ENCODE peak calls at places on chromosomes 5 and 9, in six cellular contexts. One of them, this sample, is unnamed. For H3K4me1, the result is how much of the 10 kb centered on the place peaks cover.

GRCh38 chr5:61734966-61735365 is 402.9 kb downstream of the ZSWIM6 start:
- DNase-seq in DND-41: no peak
- DNase-seq in fibroblast of lung: peak
- DNase-seq in HCT116: no peak
- DNase-seq in endodermal cell: no peak
- DNase-seq in adipocyte: peak
- DNase-seq in this sample: no peak

GRCh38 chr5:9207820-9208418 is 338.0 kb downstream of the SEMA5A start:
- DNase-seq in DND-41: no peak
- DNase-seq in fibroblast of lung: peak
- DNase-seq in HCT116: peak
- DNase-seq in endodermal cell: no peak
- DNase-seq in adipocyte: peak
- DNase-seq in this sample: peak

GRCh38 chr5:150413176-150413901 is 629 bp upstream of the CD74 start:
- DNase-seq in DND-41: no peak
- DNase-seq in fibroblast of lung: no peak
- DNase-seq in HCT116: no peak
- DNase-seq in endodermal cell: peak
- DNase-seq in adipocyte: no peak
- DNase-seq in this sample: no peak

GRCh38 chr5:102701748-102702147 is 53.4 kb upstream of the PAM start:
- DNase-seq in DND-41: no peak
- DNase-seq in fibroblast of lung: no peak
- DNase-seq in HCT116: no peak
- DNase-seq in endodermal cell: no peak
- DNase-seq in adipocyte: no peak
- DNase-seq in this sample: no peak

GRCh38 chr5:93307557-93307956 is 273.5 kb downstream of the NR2F1-AS1 start:
- DNase-seq in DND-41: no peak
- DNase-seq in fibroblast of lung: peak
- DNase-seq in HCT116: no peak
- DNase-seq in endodermal cell: no peak
- DNase-seq in adipocyte: peak
- DNase-seq in this sample: no peak

GRCh38 chr5:37739817-37740261 is 100.0 kb downstream of the GDNF start:
- DNase-seq in DND-41: no peak
- DNase-seq in fibroblast of lung: peak
- DNase-seq in HCT116: no peak
- DNase-seq in endodermal cell: no peak
- DNase-seq in adipocyte: peak
- DNase-seq in this sample: no peak

GRCh38 chr9:76876098-76876497 is 29.8 kb downstream of the PRUNE2 start:
- DNase-seq in DND-41: no peak
- DNase-seq in fibroblast of lung: peak
- DNase-seq in HCT116: no peak
- DNase-seq in endodermal cell: no peak
- DNase-seq in adipocyte: peak
- DNase-seq in this sample: no peak

GRCh38 chr5:139014726-139015125 is 139.6 kb upstream of the LRRTM2 start:
- DNase-seq in DND-41: no peak
- DNase-seq in fibroblast of lung: peak
- DNase-seq in HCT116: no peak
- DNase-seq in endodermal cell: no peak
- DNase-seq in adipocyte: no peak
- DNase-seq in this sample: no peak

GRCh38 chr9:130180516-130180915 is 8.3 kb downstream of the NCS1 start:
- DNase-seq in DND-41: no peak
- DNase-seq in fibroblast of lung: no peak
- DNase-seq in HCT116: no peak
- DNase-seq in endodermal cell: no peak
- DNase-seq in adipocyte: no peak
- DNase-seq in this sample: no peak

GRCh38 chr9:135513351-135513846 is 7.8 kb upstream of the LCN1 start:
- DNase-seq in DND-41: no peak
- DNase-seq in fibroblast of lung: no peak
- DNase-seq in HCT116: no peak
- DNase-seq in endodermal cell: peak
- DNase-seq in adipocyte: no peak
- DNase-seq in this sample: no peak

GRCh38 chr5:43555895-43556606 is 826 bp downstream of the PAIP1 start:
- DNase-seq in DND-41: peak
- DNase-seq in fibroblast of lung: peak
- DNase-seq in HCT116: peak
- DNase-seq in endodermal cell: peak
- DNase-seq in adipocyte: peak
- DNase-seq in this sample: peak

GRCh38 chr5:34012791-34013190 is 4.9 kb upstream of the AMACR start:
- DNase-seq in DND-41: no peak
- DNase-seq in fibroblast of lung: peak
- DNase-seq in HCT116: no peak
- DNase-seq in endodermal cell: no peak
- DNase-seq in adipocyte: peak
- DNase-seq in this sample: no peak

GRCh38 chr5:56625577-56625976 is 189.8 kb upstream of the MAP3K1 start:
- DNase-seq in DND-41: no peak
- DNase-seq in fibroblast of lung: peak
- DNase-seq in HCT116: no peak
- DNase-seq in endodermal cell: no peak
- DNase-seq in adipocyte: peak
- DNase-seq in this sample: no peak

GRCh38 chr9:93093449-93094293 is 2.3 kb upstream of the CARD19 start:
- DNase-seq in DND-41: no peak
- DNase-seq in fibroblast of lung: no peak
- DNase-seq in HCT116: no peak
- DNase-seq in endodermal cell: peak
- DNase-seq in adipocyte: peak
- DNase-seq in this sample: no peak
- H3K9ac ChIP-seq in DND-41: no peak
- H3K9ac ChIP-seq in fibroblast of lung: no peak
- H3K9ac ChIP-seq in HCT116: no peak
- H3K9ac ChIP-seq in endodermal cell: no peak
- H3K9ac ChIP-seq in adipocyte: no peak
- H3K9ac ChIP-seq in this sample: peak

GRCh38 chr5:135399838-135400542 is 959 bp upstream of the MACROH2A1 start:
- DNase-seq in DND-41: peak
- DNase-seq in fibroblast of lung: no peak
- DNase-seq in HCT116: no peak
- DNase-seq in endodermal cell: peak
- DNase-seq in adipocyte: no peak
- DNase-seq in this sample: no peak
- H3K4me1 ChIP-seq in DND-41: under half
- H3K4me1 ChIP-seq in fibroblast of lung: under half
- H3K4me1 ChIP-seq in HCT116: under half
- H3K4me1 ChIP-seq in endodermal cell: under half
- H3K4me1 ChIP-seq in adipocyte: under half
- H3K4me1 ChIP-seq in this sample: under half

GRCh38 chr5:55575815-55576583 is 41.2 kb upstream of the PLPP1 start:
- DNase-seq in DND-41: no peak
- DNase-seq in fibroblast of lung: peak
- DNase-seq in HCT116: no peak
- DNase-seq in endodermal cell: no peak
- DNase-seq in adipocyte: peak
- DNase-seq in this sample: no peak
- H3K9ac ChIP-seq in DND-41: no peak
- H3K9ac ChIP-seq in fibroblast of lung: no peak
- H3K9ac ChIP-seq in HCT116: no peak
- H3K9ac ChIP-seq in endodermal cell: no peak
- H3K9ac ChIP-seq in adipocyte: peak
- H3K9ac ChIP-seq in this sample: no peak

GRCh38 chr5:142864293-142865260 is 94.4 kb downstream of the ARHGAP26 start:
- DNase-seq in DND-41: no peak
- DNase-seq in fibroblast of lung: no peak
- DNase-seq in HCT116: no peak
- DNase-seq in endodermal cell: peak
- DNase-seq in adipocyte: no peak
- DNase-seq in this sample: no peak

GRCh38 chr5:142863856-142864255 is 93.7 kb downstream of the ARHGAP26 start:
- DNase-seq in DND-41: no peak
- DNase-seq in fibroblast of lung: no peak
- DNase-seq in HCT116: no peak
- DNase-seq in endodermal cell: peak
- DNase-seq in adipocyte: no peak
- DNase-seq in this sample: no peak

GRCh38 chr5:142866563-142867275 is 96.5 kb downstream of the ARHGAP26 start:
- DNase-seq in DND-41: peak
- DNase-seq in fibroblast of lung: peak
- DNase-seq in HCT116: peak
- DNase-seq in endodermal cell: peak
- DNase-seq in adipocyte: peak
- DNase-seq in this sample: peak

GRCh38 chr5:142862585-142862984 is 92.4 kb downstream of the ARHGAP26 start:
- DNase-seq in DND-41: no peak
- DNase-seq in fibroblast of lung: no peak
- DNase-seq in HCT116: no peak
- DNase-seq in endodermal cell: no peak
- DNase-seq in adipocyte: no peak
- DNase-seq in this sample: no peak

GRCh38 chr5:142865631-142866030 is 95.5 kb downstream of the ARHGAP26 start:
- DNase-seq in DND-41: no peak
- DNase-seq in fibroblast of lung: no peak
- DNase-seq in HCT116: no peak
- DNase-seq in endodermal cell: no peak
- DNase-seq in adipocyte: no peak
- DNase-seq in this sample: no peak
- H3K4me1 ChIP-seq in DND-41: under half
- H3K4me1 ChIP-seq in fibroblast of lung: under half
- H3K4me1 ChIP-seq in HCT116: under half
- H3K4me1 ChIP-seq in endodermal cell: under half
- H3K4me1 ChIP-seq in adipocyte: under half
- H3K4me1 ChIP-seq in this sample: under half

GRCh38 chr5:125006011-125006685 is 259.7 kb upstream of the ZNF608 start:
- DNase-seq in DND-41: peak
- DNase-seq in fibroblast of lung: no peak
- DNase-seq in HCT116: no peak
- DNase-seq in endodermal cell: no peak
- DNase-seq in adipocyte: no peak
- DNase-seq in this sample: no peak
- H3K9ac ChIP-seq in DND-41: peak
- H3K9ac ChIP-seq in fibroblast of lung: no peak
- H3K9ac ChIP-seq in HCT116: no peak
- H3K9ac ChIP-seq in endodermal cell: no peak
- H3K9ac ChIP-seq in adipocyte: no peak
- H3K9ac ChIP-seq in this sample: no peak

GRCh38 chr9:99054581-99054980 is 50.3 kb upstream of the TGFBR1 start:
- DNase-seq in DND-41: no peak
- DNase-seq in fibroblast of lung: peak
- DNase-seq in HCT116: no peak
- DNase-seq in endodermal cell: no peak
- DNase-seq in adipocyte: no peak
- DNase-seq in this sample: no peak

GRCh38 chr9:99056876-99057664 is 47.8 kb upstream of the TGFBR1 start:
- DNase-seq in DND-41: no peak
- DNase-seq in fibroblast of lung: peak
- DNase-seq in HCT116: no peak
- DNase-seq in endodermal cell: no peak
- DNase-seq in adipocyte: peak
- DNase-seq in this sample: peak

GRCh38 chr9:99052849-99053715 is 51.8 kb upstream of the TGFBR1 start:
- DNase-seq in DND-41: peak
- DNase-seq in fibroblast of lung: no peak
- DNase-seq in HCT116: no peak
- DNase-seq in endodermal cell: no peak
- DNase-seq in adipocyte: no peak
- DNase-seq in this sample: no peak

GRCh38 chr9:99056186-99056585 is 48.7 kb upstream of the TGFBR1 start:
- DNase-seq in DND-41: no peak
- DNase-seq in fibroblast of lung: no peak
- DNase-seq in HCT116: no peak
- DNase-seq in endodermal cell: peak
- DNase-seq in adipocyte: no peak
- DNase-seq in this sample: no peak

GRCh38 chr9:99055384-99055783 is 49.5 kb upstream of the TGFBR1 start:
- DNase-seq in DND-41: no peak
- DNase-seq in fibroblast of lung: peak
- DNase-seq in HCT116: no peak
- DNase-seq in endodermal cell: no peak
- DNase-seq in adipocyte: no peak
- DNase-seq in this sample: no peak
- H3K4me1 ChIP-seq in DND-41: under half
- H3K4me1 ChIP-seq in fibroblast of lung: under half
- H3K4me1 ChIP-seq in HCT116: under half
- H3K4me1 ChIP-seq in endodermal cell: under half
- H3K4me1 ChIP-seq in adipocyte: under half
- H3K4me1 ChIP-seq in this sample: half or more

GRCh38 chr9:127886401-127886972 is 9.0 kb upstream of the AK1 start:
- DNase-seq in DND-41: no peak
- DNase-seq in fibroblast of lung: no peak
- DNase-seq in HCT116: no peak
- DNase-seq in endodermal cell: peak
- DNase-seq in adipocyte: no peak
- DNase-seq in this sample: peak
- H3K9ac ChIP-seq in DND-41: no peak
- H3K9ac ChIP-seq in fibroblast of lung: no peak
- H3K9ac ChIP-seq in HCT116: no peak
- H3K9ac ChIP-seq in endodermal cell: no peak
- H3K9ac ChIP-seq in adipocyte: peak
- H3K9ac ChIP-seq in this sample: no peak

GRCh38 chr5:172828911-172829431 is 5.1 kb upstream of the ERGIC1 start:
- DNase-seq in DND-41: no peak
- DNase-seq in fibroblast of lung: peak
- DNase-seq in HCT116: no peak
- DNase-seq in endodermal cell: peak
- DNase-seq in adipocyte: no peak
- DNase-seq in this sample: no peak
- H3K4me1 ChIP-seq in DND-41: under half
- H3K4me1 ChIP-seq in fibroblast of lung: under half
- H3K4me1 ChIP-seq in HCT116: under half
- H3K4me1 ChIP-seq in endodermal cell: under half
- H3K4me1 ChIP-seq in adipocyte: under half
- H3K4me1 ChIP-seq in this sample: under half